ENCODE peak calls at places on chromosomes 7 and 10, in six cellular contexts. One of them, this sample, is unnamed.

GRCh38 chr10:93039721-93040120 is 20.9 kb upstream of the CYP26C1 start:
- DNase-seq in prostate gland: no peak
- DNase-seq in foreskin fibroblast: peak
- DNase-seq in upper lobe of right lung: no peak
- DNase-seq in HFF-Myc: no peak
- DNase-seq in kidney epithelial cell: no peak
- DNase-seq in this sample: no peak

GRCh38 chr7:158108646-158109293 is 478.9 kb downstream of the PTPRN2 start:
- DNase-seq in prostate gland: no peak
- DNase-seq in foreskin fibroblast: no peak
- DNase-seq in upper lobe of right lung: no peak
- DNase-seq in HFF-Myc: no peak
- DNase-seq in kidney epithelial cell: no peak
- DNase-seq in this sample: no peak

GRCh38 chr7:4286281-4286680 is 395.8 kb upstream of the FOXK1 start:
- DNase-seq in prostate gland: no peak
- DNase-seq in foreskin fibroblast: no peak
- DNase-seq in upper lobe of right lung: no peak
- DNase-seq in HFF-Myc: no peak
- DNase-seq in kidney epithelial cell: no peak
- DNase-seq in this sample: no peak

GRCh38 chr10:29409241-29410051 is 120.6 kb downstream of the LYZL1 start:
- DNase-seq in prostate gland: peak
- DNase-seq in foreskin fibroblast: peak
- DNase-seq in upper lobe of right lung: peak
- DNase-seq in HFF-Myc: no peak
- DNase-seq in kidney epithelial cell: no peak
- DNase-seq in this sample: peak

GRCh38 chr7:138204285-138204988 is 128.2 kb downstream of the AKR1D1 start:
- DNase-seq in prostate gland: no peak
- DNase-seq in foreskin fibroblast: no peak
- DNase-seq in upper lobe of right lung: no peak
- DNase-seq in HFF-Myc: no peak
- DNase-seq in kidney epithelial cell: no peak
- DNase-seq in this sample: no peak

GRCh38 chr10:43939939-43940810 is 291.5 kb upstream of the ZNF32 start:
- DNase-seq in prostate gland: peak
- DNase-seq in foreskin fibroblast: peak
- DNase-seq in upper lobe of right lung: peak
- DNase-seq in HFF-Myc: peak
- DNase-seq in kidney epithelial cell: no peak
- DNase-seq in this sample: no peak

GRCh38 chr7:116687801-116688201 is 15.8 kb downstream of the MET start:
- DNase-seq in prostate gland: no peak
- DNase-seq in foreskin fibroblast: peak
- DNase-seq in upper lobe of right lung: no peak
- DNase-seq in HFF-Myc: peak
- DNase-seq in kidney epithelial cell: peak
- DNase-seq in this sample: no peak

GRCh38 chr10:6136215-6137201 is 47.7 kb downstream of the RBM17 start:
- DNase-seq in prostate gland: no peak
- DNase-seq in foreskin fibroblast: peak
- DNase-seq in upper lobe of right lung: no peak
- DNase-seq in HFF-Myc: peak
- DNase-seq in kidney epithelial cell: peak
- DNase-seq in this sample: no peak

GRCh38 chr10:48464121-48464870 is 140.6 kb downstream of the ARHGAP22 start:
- DNase-seq in prostate gland: no peak
- DNase-seq in foreskin fibroblast: no peak
- DNase-seq in upper lobe of right lung: peak
- DNase-seq in HFF-Myc: no peak
- DNase-seq in kidney epithelial cell: no peak
- DNase-seq in this sample: no peak

GRCh38 chr10:104090597-104090996 is 4.9 kb upstream of the COL17A1 start:
- DNase-seq in prostate gland: no peak
- DNase-seq in foreskin fibroblast: no peak
- DNase-seq in upper lobe of right lung: no peak
- DNase-seq in HFF-Myc: no peak
- DNase-seq in kidney epithelial cell: no peak
- DNase-seq in this sample: no peak

GRCh38 chr7:17147409-17147808 is 151.0 kb upstream of the AHR start:
- DNase-seq in prostate gland: no peak
- DNase-seq in foreskin fibroblast: no peak
- DNase-seq in upper lobe of right lung: no peak
- DNase-seq in HFF-Myc: no peak
- DNase-seq in kidney epithelial cell: no peak
- DNase-seq in this sample: no peak

GRCh38 chr10:43121444-43121843 is 16.8 kb upstream of the CSGALNACT2 start:
- DNase-seq in prostate gland: no peak
- DNase-seq in foreskin fibroblast: no peak
- DNase-seq in upper lobe of right lung: peak
- DNase-seq in HFF-Myc: no peak
- DNase-seq in kidney epithelial cell: no peak
- DNase-seq in this sample: no peak

GRCh38 chr10:122121059-122121458 is 132.1 kb downstream of the TACC2 start:
- DNase-seq in prostate gland: peak
- DNase-seq in foreskin fibroblast: no peak
- DNase-seq in upper lobe of right lung: peak
- DNase-seq in HFF-Myc: no peak
- DNase-seq in kidney epithelial cell: peak
- DNase-seq in this sample: peak

GRCh38 chr7:74579800-74580685 is 77.5 kb upstream of the GTF2I start:
- DNase-seq in prostate gland: no peak
- DNase-seq in foreskin fibroblast: peak
- DNase-seq in upper lobe of right lung: peak
- DNase-seq in HFF-Myc: no peak
- DNase-seq in kidney epithelial cell: no peak
- DNase-seq in this sample: no peak

GRCh38 chr7:5428470-5429252 is 5.0 kb upstream of the TNRC18 start:
- DNase-seq in prostate gland: no peak
- DNase-seq in foreskin fibroblast: peak
- DNase-seq in upper lobe of right lung: peak
- DNase-seq in HFF-Myc: no peak
- DNase-seq in kidney epithelial cell: no peak
- DNase-seq in this sample: no peak

GRCh38 chr10:75424553-75424952 is 6.9 kb upstream of the LRMDA start:
- DNase-seq in prostate gland: no peak
- DNase-seq in foreskin fibroblast: no peak
- DNase-seq in upper lobe of right lung: no peak
- DNase-seq in HFF-Myc: no peak
- DNase-seq in kidney epithelial cell: no peak
- DNase-seq in this sample: no peak

GRCh38 chr7:2527505-2528464 is 8.2 kb downstream of the LFNG start:
- DNase-seq in prostate gland: peak
- DNase-seq in foreskin fibroblast: peak
- DNase-seq in upper lobe of right lung: no peak
- DNase-seq in HFF-Myc: no peak
- DNase-seq in kidney epithelial cell: no peak
- DNase-seq in this sample: no peak

GRCh38 chr7:43516581-43517342 is 66.1 kb upstream of the STK17A start:
- DNase-seq in prostate gland: no peak
- DNase-seq in foreskin fibroblast: no peak
- DNase-seq in upper lobe of right lung: no peak
- DNase-seq in HFF-Myc: no peak
- DNase-seq in kidney epithelial cell: no peak
- DNase-seq in this sample: no peak

GRCh38 chr10:111835562-111835961 is 348.0 kb downstream of the GPAM start:
- DNase-seq in prostate gland: no peak
- DNase-seq in foreskin fibroblast: no peak
- DNase-seq in upper lobe of right lung: no peak
- DNase-seq in HFF-Myc: no peak
- DNase-seq in kidney epithelial cell: peak
- DNase-seq in this sample: no peak

GRCh38 chr7:54967384-54967783 is 51.4 kb upstream of the EGFR start:
- DNase-seq in prostate gland: peak
- DNase-seq in foreskin fibroblast: no peak
- DNase-seq in upper lobe of right lung: no peak
- DNase-seq in HFF-Myc: no peak
- DNase-seq in kidney epithelial cell: peak
- DNase-seq in this sample: no peak

GRCh38 chr7:74101061-74101681 is 17.6 kb downstream of the LIMK1 start:
- DNase-seq in prostate gland: no peak
- DNase-seq in foreskin fibroblast: peak
- DNase-seq in upper lobe of right lung: no peak
- DNase-seq in HFF-Myc: no peak
- DNase-seq in kidney epithelial cell: no peak
- DNase-seq in this sample: no peak

GRCh38 chr10:108454224-108454623 is 1289.7 kb upstream of the SORCS1 start:
- DNase-seq in prostate gland: no peak
- DNase-seq in foreskin fibroblast: no peak
- DNase-seq in upper lobe of right lung: no peak
- DNase-seq in HFF-Myc: no peak
- DNase-seq in kidney epithelial cell: no peak
- DNase-seq in this sample: no peak

GRCh38 chr7:133275441-133276105 is 22.7 kb downstream of the EXOC4 start:
- DNase-seq in prostate gland: no peak
- DNase-seq in foreskin fibroblast: no peak
- DNase-seq in upper lobe of right lung: no peak
- DNase-seq in HFF-Myc: no peak
- DNase-seq in kidney epithelial cell: no peak
- DNase-seq in this sample: no peak

GRCh38 chr7:30817060-30817770 is 46.0 kb downstream of the MINDY4 start:
- DNase-seq in prostate gland: no peak
- DNase-seq in foreskin fibroblast: no peak
- DNase-seq in upper lobe of right lung: no peak
- DNase-seq in HFF-Myc: no peak
- DNase-seq in kidney epithelial cell: no peak
- DNase-seq in this sample: no peak

GRCh38 chr7:142807855-142808460 is 37.2 kb downstream of the PRSS2 start:
- DNase-seq in prostate gland: no peak
- DNase-seq in foreskin fibroblast: no peak
- DNase-seq in upper lobe of right lung: no peak
- DNase-seq in HFF-Myc: no peak
- DNase-seq in kidney epithelial cell: no peak
- DNase-seq in this sample: no peak
- H3K4me3 ChIP-seq in prostate gland: no peak
- H3K4me3 ChIP-seq in foreskin fibroblast: no peak
- H3K4me3 ChIP-seq in upper lobe of right lung: no peak
- H3K4me3 ChIP-seq in HFF-Myc: no peak
- H3K4me3 ChIP-seq in kidney epithelial cell: no peak
- H3K4me3 ChIP-seq in this sample: no peak

DNA sequence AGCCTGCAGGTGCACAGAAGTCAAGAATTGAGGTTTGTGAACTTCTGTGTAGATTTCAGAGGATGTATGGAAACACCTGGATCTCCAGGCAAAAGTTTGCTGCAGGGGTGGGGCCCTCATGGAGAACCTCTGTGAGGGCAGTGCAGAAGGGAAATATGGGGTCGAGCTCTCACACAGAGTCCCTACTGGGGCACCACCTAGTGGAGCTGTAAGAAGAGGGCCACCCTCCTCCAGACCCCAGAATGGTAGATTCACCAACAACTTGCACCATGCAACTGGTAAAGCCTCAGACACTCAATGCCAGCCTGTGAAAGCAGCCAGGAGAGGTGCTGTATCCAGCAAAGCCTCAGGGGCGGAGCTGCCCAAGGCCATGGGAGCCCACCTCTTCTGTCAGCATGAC is 205.8 kb downstream of the CCSER2 start:
- DNase-seq in prostate gland: no peak
- DNase-seq in foreskin fibroblast: no peak
- DNase-seq in upper lobe of right lung: no peak
- DNase-seq in HFF-Myc: no peak
- DNase-seq in kidney epithelial cell: no peak
- DNase-seq in this sample: no peak
- TF ChIP-seq CTCF in prostate gland: no peak
- TF ChIP-seq CTCF in foreskin fibroblast: no peak
- TF ChIP-seq CTCF in upper lobe of right lung: no peak
- TF ChIP-seq CTCF in HFF-Myc: no peak
- TF ChIP-seq CTCF in kidney epithelial cell: no peak
- TF ChIP-seq CTCF in this sample: peak

DNA sequence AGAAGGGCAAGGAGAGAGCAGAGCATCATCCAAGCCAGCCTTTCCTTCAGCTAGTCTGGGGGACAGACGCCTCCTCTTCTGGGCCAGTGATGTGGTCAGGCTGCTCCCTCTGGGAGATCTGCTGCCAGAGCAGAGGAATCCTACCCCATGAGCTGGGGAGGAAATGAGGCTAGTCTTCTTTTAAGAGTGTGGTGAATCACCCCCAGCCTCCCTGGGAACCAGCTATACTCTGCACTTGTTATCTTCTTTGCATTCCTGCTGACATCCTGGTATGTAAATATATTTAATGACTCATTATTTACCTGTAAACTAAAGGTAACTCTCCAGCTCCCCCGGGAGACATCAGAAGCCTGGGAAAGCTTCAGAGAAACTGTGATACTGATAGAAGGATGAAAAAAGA is 41.6 kb upstream of the EPHB6 start:
- DNase-seq in prostate gland: no peak
- DNase-seq in foreskin fibroblast: peak
- DNase-seq in upper lobe of right lung: no peak
- DNase-seq in HFF-Myc: no peak
- DNase-seq in kidney epithelial cell: no peak
- DNase-seq in this sample: peak
- H3K4me3 ChIP-seq in prostate gland: no peak
- H3K4me3 ChIP-seq in foreskin fibroblast: no peak
- H3K4me3 ChIP-seq in upper lobe of right lung: no peak
- H3K4me3 ChIP-seq in HFF-Myc: no peak
- H3K4me3 ChIP-seq in kidney epithelial cell: no peak
- H3K4me3 ChIP-seq in this sample: no peak

DNA sequence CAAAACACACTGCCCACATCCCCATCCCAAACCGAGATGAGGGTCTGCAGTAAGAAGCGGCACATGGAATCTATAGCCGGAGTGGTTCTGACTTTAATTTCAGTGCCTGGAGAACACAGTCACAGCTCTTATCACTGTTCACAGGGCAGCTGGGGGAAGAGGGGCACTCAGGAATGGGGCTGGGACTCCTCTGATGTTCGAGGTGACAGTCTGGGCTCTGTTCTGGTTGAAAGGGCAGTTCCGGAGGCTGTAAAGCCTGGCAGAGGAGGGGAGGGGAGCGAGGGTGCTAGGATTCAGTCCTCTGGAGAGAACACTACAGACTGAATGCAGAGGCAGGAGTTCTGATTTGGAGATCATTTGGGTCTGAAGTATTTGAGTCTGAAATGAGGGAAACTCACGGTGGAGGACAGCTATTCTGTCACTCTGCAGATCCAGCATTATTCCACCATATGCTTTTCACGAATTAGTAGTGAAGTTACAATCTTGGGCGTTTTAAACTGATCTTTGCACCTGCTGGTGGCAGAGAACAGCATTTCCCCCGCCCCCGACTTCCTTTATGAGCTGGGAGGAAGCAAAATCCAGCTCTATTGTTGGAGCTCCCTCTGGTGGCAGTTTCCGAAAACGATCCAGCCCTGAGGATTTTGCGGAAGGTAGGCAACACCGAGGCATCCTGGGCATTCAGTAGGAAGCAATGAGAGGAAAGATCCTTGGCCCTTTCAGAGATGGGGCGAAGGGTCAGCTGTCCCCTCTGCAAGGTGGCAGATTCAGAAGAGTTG is 22.7 kb upstream of the KCNK18 start:
- DNase-seq in prostate gland: peak
- DNase-seq in foreskin fibroblast: peak
- DNase-seq in upper lobe of right lung: peak
- DNase-seq in HFF-Myc: peak
- DNase-seq in kidney epithelial cell: peak
- DNase-seq in this sample: peak
- TF ChIP-seq CTCF in prostate gland: peak
- TF ChIP-seq CTCF in foreskin fibroblast: peak
- TF ChIP-seq CTCF in upper lobe of right lung: peak
- TF ChIP-seq CTCF in HFF-Myc: peak
- TF ChIP-seq CTCF in kidney epithelial cell: peak
- TF ChIP-seq CTCF in this sample: peak